ENCODE peak calls at places on chromosome 2, in seven cellular contexts. F is kidney, J is HCT116, K is SK-N-SH, A is A549, T is tibial artery, Z is left ventricle myocardium inferior. D is an unnamed sample.

GRCh38 chr2:125886153-125886552 is 769.8 kb upstream of the GYPC start:
- DNase-seq in F (no peak), J (no peak), K (no peak), A (no peak), T (no peak), Z (no peak), D (no peak)

GRCh38 chr2:237920673-237921072 is 46.1 kb upstream of the UBE2F start:
- DNase-seq in F (no peak), J (no peak), K (no peak), A (no peak), T (peak; percentile 51), Z (no peak), D (no peak)

GRCh38 chr2:239255643-239256042 is 145.2 kb downstream of the HDAC4 start:
- DNase-seq in F (no peak), J (no peak), K (no peak), A (no peak), T (peak; percentile 16), Z (no peak), D (no peak)

GRCh38 chr2:167787562-167787961 is 459.8 kb downstream of the STK39 start:
- DNase-seq in F (no peak), J (no peak), K (no peak), A (no peak), T (no peak), Z (no peak), D (no peak)

GRCh38 chr2:186889291-186889886 is 40.4 kb upstream of the ZSWIM2 start:
- DNase-seq in F (no peak), J (no peak), K (no peak), A (no peak), T (no peak), Z (no peak), D (no peak)

GRCh38 chr2:216478151-216478550 is 20.5 kb upstream of the RPL37A start:
- DNase-seq in F (no peak), J (peak; percentile 50), K (no peak), A (no peak), T (no peak), Z (no peak), D (no peak)

GRCh38 chr2:85277416-85278158 is 50.2 kb downstream of the TGOLN2 start:
- DNase-seq in F (no peak), J (no peak), K (peak; percentile 60), A (no peak), T (no peak), Z (peak; percentile 61), D (no peak)

GRCh38 chr2:238105506-238106338 is 5.6 kb downstream of the ESPNL start:
- DNase-seq in F (peak; percentile 58), J (no peak), K (peak; percentile 41), A (no peak), T (peak; percentile 41), Z (no peak), D (no peak)

GRCh38 chr2:85604568-85605339 is 2.3 kb upstream of the TMEM150A start:
- DNase-seq in F (no peak), J (no peak), K (no peak), A (no peak), T (no peak), Z (no peak), D (no peak)

GRCh38 chr2:69779258-69779989 is 37.5 kb downstream of the ANXA4 start:
- DNase-seq in F (no peak), J (peak; percentile 76), K (no peak), A (peak; percentile 97), T (no peak), Z (no peak), D (no peak)

GRCh38 chr2:120628248-120628647 is 107.4 kb upstream of the GLI2 start:
- DNase-seq in F (no peak), J (no peak), K (no peak), A (no peak), T (no peak), Z (no peak), D (no peak)

GRCh38 chr2:52070665-52071064 is 1038.7 kb upstream of the NRXN1 start:
- DNase-seq in F (no peak), J (no peak), K (no peak), A (no peak), T (no peak), Z (no peak), D (no peak)

GRCh38 chr2:66915237-66915636 is 480.3 kb downstream of the MEIS1 start:
- DNase-seq in F (no peak), J (no peak), K (no peak), A (no peak), T (no peak), Z (no peak), D (no peak)

GRCh38 chr2:41319437-41319836 is 728.4 kb upstream of the PKDCC start:
- DNase-seq in F (no peak), J (no peak), K (no peak), A (no peak), T (no peak), Z (no peak), D (no peak)

GRCh38 chr2:121147766-121148165 is 137.2 kb downstream of the TFCP2L1 start:
- DNase-seq in F (no peak), J (no peak), K (no peak), A (no peak), T (no peak), Z (no peak), D (no peak)

GRCh38 chr2:180890781-180891180 is 89.6 kb upstream of the UBE2E3 start:
- DNase-seq in F (no peak), J (no peak), K (no peak), A (no peak), T (no peak), Z (no peak), D (no peak)

GRCh38 chr2:201621293-201621999 is 21.9 kb downstream of the TMEM237 start:
- DNase-seq in F (no peak), J (no peak), K (no peak), A (no peak), T (no peak), Z (no peak), D (no peak)

GRCh38 chr2:196500686-196501431 is 138.7 kb upstream of the CCDC150 start:
- DNase-seq in F (no peak), J (no peak), K (no peak), A (peak; percentile 7), T (no peak), Z (no peak), D (no peak)

GRCh38 chr2:19982268-19982667 is 7.6 kb downstream of the WDR35 start:
- DNase-seq in F (no peak), J (no peak), K (no peak), A (no peak), T (no peak), Z (no peak), D (no peak)

GRCh38 chr2:233408366-233409285 is 54.3 kb downstream of the DGKD start:
- DNase-seq in F (no peak), J (no peak), K (no peak), A (no peak), T (peak; percentile 53), Z (no peak), D (no peak)

GRCh38 chr2:95282458-95282857 is 8.2 kb downstream of the PROM2 start:
- DNase-seq in F (peak; percentile 28), J (no peak), K (no peak), A (no peak), T (no peak), Z (no peak), D (no peak)

GRCh38 chr2:44560352-44560751 is 198.6 kb downstream of the CAMKMT start:
- DNase-seq in F (no peak), J (no peak), K (no peak), A (no peak), T (no peak), Z (no peak), D (no peak)

GRCh38 chr2:227890495-227891079 is 19.2 kb downstream of the DAW1 start:
- DNase-seq in F (no peak), J (peak; percentile 40), K (peak; percentile 32), A (peak; percentile 22), T (no peak), Z (no peak), D (no peak)

GRCh38 chr2:215436705-215437570 is 1.1 kb upstream of the FN1 start:
- DNase-seq in F (no peak), J (no peak), K (no peak), A (no peak), T (no peak), Z (no peak), D (no peak)

GRCh38 chr2:145110668-145111067 is 590.7 kb upstream of the ZEB2 start:
- DNase-seq in F (no peak), J (no peak), K (no peak), A (no peak), T (no peak), Z (no peak), D (no peak)

GRCh38 chr2:203705184-203705583 is 1.3 kb upstream of the CD28 start:
- DNase-seq in F (no peak), J (no peak), K (no peak), A (no peak), T (no peak), Z (no peak), D (no peak)

GRCh38 chr2:27191107-27191829 is 20.6 kb upstream of the ATRAID start:
- DNase-seq in F (no peak), J (peak; percentile 43), K (peak; percentile 84), A (peak; percentile 60), T (no peak), Z (no peak), D (no peak)

GRCh38 chr2:132984731-132985130 is 314.7 kb upstream of the LYPD1 start:
- DNase-seq in F (no peak), J (no peak), K (no peak), A (no peak), T (no peak), Z (no peak), D (no peak)
- H3K27ac ChIP-seq in F (no peak overlapping the region), J (no peak overlapping the region), K (no peak overlapping the region), A (no peak overlapping the region), T (no peak overlapping the region), Z (no peak overlapping the region), D (no peak overlapping the region)

GRCh38 chr2:98859323-98859722 is 76.7 kb downstream of the CRACDL start:
- DNase-seq in F (no peak), J (no peak), K (no peak), A (no peak), T (no peak), Z (no peak), D (no peak)
- H3K9me3 ChIP-seq in F (peaks cover 5% of the 10 kb centered on the region), J (no peaks in the 10 kb centered on the region), K (peaks cover 14% of the 10 kb centered on the region), A (peaks cover 11% of the 10 kb centered on the region), T (peaks cover 35% of the 10 kb centered on the region), Z (peaks cover 84% of the 10 kb centered on the region), D (no peaks in the 10 kb centered on the region)

DNA sequence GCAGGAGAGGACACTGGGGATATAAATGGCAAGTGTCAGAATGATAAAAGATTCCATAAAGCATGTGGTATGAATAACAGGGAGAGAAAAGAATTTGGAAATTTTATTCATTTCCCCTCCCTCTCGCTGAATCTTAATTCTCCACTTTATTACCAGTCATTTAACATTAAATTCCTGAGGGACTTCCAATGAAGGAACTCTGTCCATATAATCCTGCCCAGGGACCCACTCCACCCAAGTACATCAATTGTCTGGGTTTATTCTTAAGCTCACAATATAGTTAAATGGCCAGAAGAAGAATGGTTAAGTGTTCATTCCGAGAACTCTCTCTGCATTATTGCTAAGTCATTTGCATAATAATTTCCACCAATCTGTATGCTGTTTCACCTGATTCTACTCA is 197.6 kb upstream of the MGAT5 start:
- DNase-seq in F (no peak), J (no peak), K (no peak), A (no peak), T (no peak), Z (no peak), D (no peak)
- TF ChIP-seq CTCF in F (no peak), J (no peak), K (no peak), A (no peak), T (no peak), Z (no peak), D (no peak)

DNA sequence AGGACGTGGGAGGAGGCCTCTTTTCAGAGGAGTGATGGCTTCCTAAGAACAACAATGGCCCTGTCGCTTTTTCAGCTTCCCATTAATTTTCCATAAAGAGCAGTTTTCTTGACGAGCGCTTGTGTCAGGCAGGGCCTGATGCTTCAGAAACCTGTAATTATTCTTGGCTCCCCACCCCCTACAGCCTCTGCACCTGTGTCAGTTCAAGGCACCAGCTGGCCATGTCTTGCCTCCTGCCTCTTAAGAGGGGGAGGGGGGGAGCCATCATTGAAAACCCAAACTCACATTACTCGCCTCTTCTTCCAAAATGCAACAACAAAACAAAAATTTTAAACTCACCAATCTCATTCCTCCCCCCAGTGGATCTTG is 32.3 kb downstream of the KLF7 start:
- DNase-seq in F (peak; percentile 62), J (no peak), K (no peak), A (no peak), T (no peak), Z (no peak), D (no peak)
- H3K27ac ChIP-seq in F (peak overlapping the region; percentile 87), J (no peak overlapping the region), K (peak overlapping the region; percentile 49), A (peak overlapping the region; percentile 74), T (peak overlapping the region; percentile 84), Z (peak overlapping the region; percentile 100), D (peak overlapping the region; percentile 72)